ENCODE peak calls at places on chromosome 16, in five cellular contexts. J is stimulated activated CD4-positive, alpha-beta T cell treated with anti-CD3 and anti-CD28 coated beads, TNF-alpha, amount 100 ng/mL, for 48 hours; V is colonic mucosa; N is cardiac fibroblast; G is NCI-H1694. H is an unnamed sample.

GRCh38 chr16:57383276-57384247 is 11.3 kb downstream of the CX3CL1 start:
- DNase-seq in J (no peak), V (peak; percentile 54), N (peak; percentile 56), G (no peak), H (no peak)

GRCh38 chr16:177394-177822 is 928 bp downstream of the HBA1 start:
- DNase-seq in J (no peak), V (no peak), N (peak; percentile 23), G (no peak), H (no peak)

GRCh38 chr16:8590811-8591210 is 500 bp upstream of the TMEM114 start:
- DNase-seq in J (no peak), V (no peak), N (no peak), G (no peak), H (no peak)

GRCh38 chr16:53129281-53130192 is 74.7 kb downstream of the CHD9 start:
- DNase-seq in J (no peak), V (peak; percentile 23), N (peak; percentile 82), G (no peak), H (no peak)

GRCh38 chr16:5622234-5622884 is 524.8 kb upstream of the EEF2KMT start:
- DNase-seq in J (no peak), V (no peak), N (no peak), G (no peak), H (no peak)

GRCh38 chr16:86484240-86484639 is 26.1 kb upstream of the FOXF1 start:
- DNase-seq in J (no peak), V (no peak), N (no peak), G (no peak), H (no peak)

GRCh38 chr16:89374393-89374948 is 115.9 kb downstream of the ANKRD11 start:
- DNase-seq in J (no peak), V (no peak), N (no peak), G (peak; percentile 52), H (no peak)

GRCh38 chr16:22887445-22887844 is 73.5 kb downstream of the HS3ST2 start:
- DNase-seq in J (no peak), V (no peak), N (no peak), G (no peak), H (no peak)

GRCh38 chr16:21126518-21126917 is 24.1 kb downstream of the DNAH3 start:
- DNase-seq in J (no peak), V (no peak), N (no peak), G (no peak), H (no peak)

GRCh38 chr16:55478827-55479559 is at the start of gene MMP2:
- DNase-seq in J (no peak), V (peak; percentile 39), N (peak; percentile 87), G (peak; percentile 35), H (peak; percentile 67)

GRCh38 chr16:8872967-8873865 is 4.4 kb upstream of the CARHSP1 start:
- DNase-seq in J (no peak), V (no peak), N (no peak), G (no peak), H (no peak)

GRCh38 chr16:85767569-85767968 is 16.7 kb upstream of the C16orf74 start:
- DNase-seq in J (no peak), V (no peak), N (peak; percentile 84), G (no peak), H (peak; percentile 60)

GRCh38 chr16:48955791-48956190 is 325.8 kb downstream of the CBLN1 start:
- DNase-seq in J (no peak), V (no peak), N (no peak), G (no peak), H (no peak)

GRCh38 chr16:29840240-29840639 is 20.0 kb downstream of the MVP start:
- DNase-seq in J (no peak), V (no peak), N (no peak), G (no peak), H (no peak)

GRCh38 chr16:19680972-19681371 is 37.1 kb downstream of the KNOP1 start:
- DNase-seq in J (no peak), V (no peak), N (no peak), G (no peak), H (no peak)

GRCh38 chr16:15919331-15919730 is 30.1 kb upstream of the ABCC1 start:
- DNase-seq in J (no peak), V (no peak), N (no peak), G (no peak), H (no peak)

GRCh38 chr16:4184038-4184702 is 57.7 kb downstream of the SRL start:
- DNase-seq in J (no peak), V (peak; percentile 28), N (no peak), G (no peak), H (no peak)

GRCh38 chr16:64910351-64910750 is 211.5 kb downstream of the CDH11 start:
- DNase-seq in J (no peak), V (peak; percentile 18), N (peak; percentile 90), G (peak; percentile 73), H (no peak)

GRCh38 chr16:35748621-35749252 is 2289.3 kb downstream of the TP53TG3F start:
- DNase-seq in J (no peak), V (no peak), N (no peak), G (no peak), H (no peak)

GRCh38 chr16:84404324-84404723 is 36.0 kb downstream of the ATP2C2 start:
- DNase-seq in J (no peak), V (no peak), N (no peak), G (no peak), H (no peak)

GRCh38 chr16:69424935-69425784 is 741 bp downstream of the CYB5B start:
- DNase-seq in J (no peak), V (no peak), N (no peak), G (no peak), H (no peak)

GRCh38 chr16:79932564-79932963 is 332.0 kb upstream of the MAF start:
- DNase-seq in J (no peak), V (no peak), N (no peak), G (no peak), H (no peak)